ENCODE peak calls at places on chromosomes 13 and 19, in six cellular contexts. One of them, this sample, is unnamed.

GRCh38 chr13:80903911-80904310 is 563.0 kb upstream of the SPRY2 start:
- DNase-seq in mesothelial cell of epicardium: no peak
- DNase-seq in dorsolateral prefrontal cortex: no peak
- DNase-seq in tibial artery: no peak
- DNase-seq in left ventricle myocardium inferior: no peak
- DNase-seq in endothelial cell of umbilical vein: no peak
- DNase-seq in this sample: no peak

GRCh38 chr19:10431943-10432735 is 11.8 kb downstream of the PDE4A start:
- DNase-seq in left ventricle myocardium inferior: peak; percentile 80
- DNase-seq in mesothelial cell of epicardium: no peak
- DNase-seq in dorsolateral prefrontal cortex: no peak
- DNase-seq in endothelial cell of umbilical vein: no peak
- DNase-seq in tibial artery: peak; percentile 82
- DNase-seq in this sample: peak; percentile 37

GRCh38 chr19:24033962-24034342 is 53.0 kb upstream of the ZNF254 start:
- DNase-seq in tibial artery: peak; percentile 70
- DNase-seq in left ventricle myocardium inferior: peak; percentile 30
- DNase-seq in mesothelial cell of epicardium: no peak
- DNase-seq in dorsolateral prefrontal cortex: peak; percentile 54
- DNase-seq in endothelial cell of umbilical vein: peak; percentile 77
- DNase-seq in this sample: peak; percentile 61

GRCh38 chr13:36778083-36778671 is 40.8 kb upstream of the RFXAP start:
- DNase-seq in mesothelial cell of epicardium: no peak
- DNase-seq in left ventricle myocardium inferior: no peak
- DNase-seq in tibial artery: no peak
- DNase-seq in endothelial cell of umbilical vein: no peak
- DNase-seq in dorsolateral prefrontal cortex: no peak
- DNase-seq in this sample: no peak

GRCh38 chr19:6528544-6529121 is 2.2 kb upstream of the TNFSF9 start:
- DNase-seq in mesothelial cell of epicardium: no peak
- DNase-seq in tibial artery: peak; percentile 80
- DNase-seq in dorsolateral prefrontal cortex: peak; percentile 61
- DNase-seq in endothelial cell of umbilical vein: no peak
- DNase-seq in left ventricle myocardium inferior: peak; percentile 74
- DNase-seq in this sample: peak; percentile 55

GRCh38 chr13:34462843-34463242 is 479.2 kb upstream of the NBEA start:
- DNase-seq in mesothelial cell of epicardium: no peak
- DNase-seq in dorsolateral prefrontal cortex: no peak
- DNase-seq in left ventricle myocardium inferior: peak; percentile 17
- DNase-seq in tibial artery: no peak
- DNase-seq in endothelial cell of umbilical vein: peak; percentile 76
- DNase-seq in this sample: no peak

GRCh38 chr13:113291997-113292862 is 4.8 kb upstream of the LAMP1 start:
- DNase-seq in endothelial cell of umbilical vein: peak; percentile 46
- DNase-seq in tibial artery: no peak
- DNase-seq in left ventricle myocardium inferior: peak; percentile 28
- DNase-seq in mesothelial cell of epicardium: no peak
- DNase-seq in dorsolateral prefrontal cortex: no peak
- DNase-seq in this sample: no peak

GRCh38 chr13:51769455-51770127 is 34.4 kb downstream of the DHRS12 start:
- DNase-seq in left ventricle myocardium inferior: peak; percentile 73
- DNase-seq in mesothelial cell of epicardium: no peak
- DNase-seq in endothelial cell of umbilical vein: no peak
- DNase-seq in tibial artery: peak; percentile 92
- DNase-seq in dorsolateral prefrontal cortex: no peak
- DNase-seq in this sample: no peak